ENCODE peak calls at places on chromosomes 2 and 18, in five cellular contexts. I is AG10803; L is neural progenitor cell; C is activated T-cell treated with anti-CD3 and anti-CD28 coated beads, Interleukin-2, amount 50 U/mL, for 72 hours; Z is HEK293T. Y is an unnamed sample.

GRCh38 chr2:20525041-20526035 is 78.5 kb downstream of the RHOB start:
- DNase-seq in I (peak), L (no peak), C (no peak), Z (no peak), Y (no peak)

GRCh38 chr18:8176105-8176504 is 433.1 kb upstream of the RAB12 start:
- DNase-seq in I (no peak), L (no peak), C (no peak), Z (no peak), Y (no peak)

GRCh38 chr2:20590704-20591515 is 60.0 kb downstream of the HS1BP3 start:
- DNase-seq in I (peak), L (no peak), C (no peak), Z (no peak), Y (no peak)

GRCh38 chr18:33560686-33561370 is 17.2 kb upstream of the ASXL3 start:
- DNase-seq in I (peak), L (peak), C (no peak), Z (peak), Y (no peak)

GRCh38 chr2:27016801-27017325 is 15.9 kb upstream of the TMEM214 start:
- DNase-seq in I (peak), L (peak), C (peak), Z (peak), Y (peak)

GRCh38 chr2:20618468-20618885 is 32.4 kb downstream of the HS1BP3 start:
- DNase-seq in I (peak), L (no peak), C (no peak), Z (no peak), Y (no peak)

GRCh38 chr2:8571792-8572499 is 109.9 kb upstream of the ID2 start:
- DNase-seq in I (no peak), L (no peak), C (no peak), Z (no peak), Y (no peak)

GRCh38 chr18:51164327-51165290 is 32.9 kb downstream of the MEX3C start:
- DNase-seq in I (peak), L (peak), C (no peak), Z (no peak), Y (no peak)

GRCh38 chr2:54561795-54562592 is 105.9 kb downstream of the SPTBN1 start:
- DNase-seq in I (no peak), L (no peak), C (no peak), Z (no peak), Y (no peak)